ENCODE peak calls at places on chromosomes 12 and 14, in five cellular contexts. P is retinal pigment epithelial cell, O is HFFc6, M is sigmoid colon, L is MCF 10A. W is an unnamed sample.

GRCh38 chr14:102088012-102088792 is 1.4 kb upstream of the HSP90AA1 start:
- DNase-seq in M (peak), L (no peak), O (no peak), P (no peak), W (no peak)

GRCh38 chr12:130084359-130084758 is 77.9 kb upstream of the FZD10 start:
- DNase-seq in P (no peak), L (no peak), M (no peak), O (no peak), W (no peak)

GRCh38 chr12:9130244-9130643 is 14.5 kb upstream of the A2M start:
- DNase-seq in O (no peak), L (no peak), M (no peak), P (no peak), W (no peak)

GRCh38 chr14:73662439-73663056 is 17.8 kb downstream of the DNAL1 start:
- DNase-seq in O (peak), M (no peak), P (peak), L (peak), W (peak)

GRCh38 chr14:57749267-57749666 is 116.6 kb downstream of the SLC35F4 start:
- DNase-seq in L (peak), P (peak), M (no peak), O (no peak), W (no peak)

GRCh38 chr12:42162198-42162597 is 17.5 kb upstream of the GXYLT1 start:
- DNase-seq in O (peak), P (no peak), L (peak), M (no peak), W (no peak)

GRCh38 chr14:22333408-22334274 is 255.4 kb downstream of the DAD1 start:
- DNase-seq in L (peak), O (peak), M (no peak), P (peak), W (no peak)

GRCh38 chr12:24997970-24998582 is 49.2 kb upstream of the BCAT1 start:
- DNase-seq in M (no peak), L (peak), P (peak), O (peak), W (peak)

GRCh38 chr14:71658261-71658860 is 273.9 kb upstream of the RGS6 start:
- DNase-seq in M (no peak), L (no peak), O (no peak), P (no peak), W (no peak)

GRCh38 chr12:34395056-34396005 is 373.0 kb downstream of the ALG10 start:
- DNase-seq in O (no peak), L (no peak), M (peak), P (no peak), W (no peak)

GRCh38 chr12:63064080-63064479 is 86.9 kb downstream of the AVPR1A start:
- DNase-seq in P (no peak), M (no peak), L (peak), O (peak), W (peak)

GRCh38 chr12:7155471-7156034 is 25.4 kb downstream of the CLSTN3 start:
- DNase-seq in M (peak), O (no peak), P (no peak), L (peak), W (no peak)

GRCh38 chr14:76863724-76864407 is 37.7 kb downstream of the LRRC74A start:
- DNase-seq in P (no peak), O (no peak), M (peak), L (no peak), W (no peak)

GRCh38 chr12:12197128-12197527 is 69.7 kb downstream of the LRP6 start:
- DNase-seq in P (no peak), L (no peak), O (no peak), M (no peak), W (no peak)

GRCh38 chr14:47276931-47277330 is 398.5 kb downstream of the MDGA2 start:
- DNase-seq in M (no peak), L (no peak), P (no peak), O (no peak), W (no peak)

GRCh38 chr12:89492883-89493282 is 31.7 kb downstream of the GALNT4 start:
- DNase-seq in O (no peak), L (no peak), M (no peak), P (no peak), W (no peak)

GRCh38 chr14:95515080-95515489 is 1.4 kb downstream of the SYNE3 start:
- DNase-seq in L (peak), O (no peak), M (peak), P (no peak), W (no peak)

GRCh38 chr12:50402270-50403000 is 1.8 kb downstream of the LARP4 start:
- DNase-seq in O (no peak), L (no peak), M (no peak), P (no peak), W (no peak)

GRCh38 chr14:81331229-81332026 is 68.7 kb downstream of the STON2 start:
- DNase-seq in L (peak), P (no peak), O (no peak), M (no peak), W (no peak)

GRCh38 chr12:14186193-14186502 is 179.3 kb upstream of the ATF7IP start:
- DNase-seq in L (no peak), P (no peak), M (no peak), O (no peak), W (no peak)

GRCh38 chr14:105978618-105979295 is 452.4 kb downstream of the TMEM121 start:
- DNase-seq in O (no peak), P (no peak), M (no peak), L (no peak), W (no peak)

GRCh38 chr14:50351016-50351415 is 38.9 kb downstream of the DMAC2L start:
- DNase-seq in M (no peak), O (peak), L (no peak), P (no peak), W (no peak)

GRCh38 chr12:26156201-26156871 is 31.5 kb upstream of the BHLHE41 start:
- DNase-seq in M (no peak), P (no peak), O (no peak), L (no peak), W (no peak)

DNA sequence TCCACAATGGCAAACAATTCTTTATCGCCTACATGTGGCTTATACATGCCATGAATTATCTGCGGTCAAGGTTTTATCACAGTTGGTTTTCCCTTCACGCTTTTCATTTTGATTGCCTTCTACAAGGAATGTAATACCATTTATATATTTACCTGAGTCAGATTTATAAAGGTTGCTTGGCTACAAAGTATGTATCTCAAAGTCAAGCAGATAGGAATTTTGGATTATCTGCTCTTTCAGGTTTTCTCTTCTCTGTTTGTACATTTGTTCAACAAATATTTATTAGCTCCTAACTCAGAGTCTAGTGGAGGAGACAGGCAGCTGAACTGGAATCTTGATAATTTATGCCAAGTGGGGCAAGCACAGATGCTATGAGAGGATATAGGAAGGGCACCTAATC is 28.5 kb upstream of the CISTR start:
- DNase-seq in L (no peak), P (no peak), O (no peak), M (no peak), W (no peak)
- TF ChIP-seq CTCF in L (no peak), P (no peak), O (no peak), M (no peak), W (no peak)

DNA sequence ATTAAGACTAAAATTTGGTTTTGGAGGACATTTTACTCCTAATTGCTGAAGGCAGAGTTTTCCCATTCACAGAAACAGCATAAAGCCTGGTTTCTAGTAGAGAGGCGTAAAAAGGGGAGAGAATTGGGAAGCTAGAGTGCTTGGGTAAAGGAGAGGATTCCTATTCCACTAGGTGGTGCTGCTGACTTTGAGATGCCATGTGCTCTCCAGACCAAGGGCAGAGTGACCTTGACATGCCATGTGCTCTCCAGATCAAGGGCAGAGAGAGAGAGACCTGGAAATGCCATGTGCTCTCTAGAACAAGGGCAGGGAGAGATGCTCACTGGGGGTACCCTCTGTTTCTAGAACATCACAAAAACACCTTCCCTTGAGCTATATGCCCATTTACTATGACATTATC is 176.2 kb upstream of the PDZRN4 start:
- DNase-seq in P (no peak), M (no peak), L (no peak), O (no peak), W (no peak)
- TF ChIP-seq CTCF in P (peak), M (peak), L (no peak), O (no peak), W (no peak)

GRCh38 chr14:84493779-84494178 is 1036.2 kb upstream of the FLRT2 start:
- DNase-seq in L (no peak), P (no peak), M (no peak), O (peak), W (no peak)
- TF ChIP-seq CTCF in L (no peak), P (peak), M (no peak), O (peak), W (no peak)

GRCh38 chr12:69598174-69598753 is 12.4 kb downstream of the LRRC10 start:
- DNase-seq in P (no peak), O (no peak), L (no peak), M (no peak), W (no peak)

GRCh38 chr12:69601962-69602685 is 8.6 kb downstream of the LRRC10 start:
- DNase-seq in M (no peak), P (no peak), O (no peak), L (no peak), W (no peak)

GRCh38 chr12:69608114-69608513 is 2.6 kb downstream of the LRRC10 start:
- DNase-seq in P (no peak), O (no peak), L (no peak), M (no peak), W (no peak)

GRCh38 chr12:69600804-69601203 is 9.9 kb downstream of the LRRC10 start:
- DNase-seq in O (no peak), L (no peak), P (no peak), M (no peak), W (no peak)

GRCh38 chr12:69602954-69603353 is 7.8 kb downstream of the LRRC10 start:
- DNase-seq in O (no peak), M (no peak), P (no peak), L (no peak), W (no peak)
- TF ChIP-seq CTCF in O (no peak), M (no peak), P (peak), L (no peak), W (no peak)

GRCh38 chr12:120223458-120224303 is 22.8 kb upstream of the RPLP0 start:
- DNase-seq in M (peak), P (no peak), L (no peak), O (no peak), W (no peak)
- TF ChIP-seq CTCF in M (no peak), P (no peak), L (no peak), O (no peak), W (no peak)